ENCODE peak calls at places on chromosomes 11 and 22, in five cellular contexts. L, A, Y, K and P are unnamed samples.

GRCh38 chr11:75966546-75967287 is 151.7 kb downstream of the UVRAG start:
- DNase-seq in L (peak; percentile 75), Y (peak; percentile 42), A (no peak), K (peak; percentile 6), P (peak; percentile 68)

GRCh38 chr11:69301491-69302401 is 7.8 kb downstream of the MYEOV start:
- DNase-seq in Y (no peak), K (peak; percentile 94), L (peak; percentile 55), A (peak; percentile 43), P (peak; percentile 81)

GRCh38 chr11:119101759-119102423 is at the start of gene DPAGT1:
- DNase-seq in Y (peak; percentile 96), L (peak; percentile 98), A (peak; percentile 96), K (peak; percentile 80), P (peak; percentile 98)

GRCh38 chr11:43419460-43419859 is 60.7 kb downstream of the TTC17 start:
- DNase-seq in L (peak; percentile 48), K (peak; percentile 34), A (no peak), Y (peak; percentile 55), P (peak; percentile 58)

GRCh38 chr11:705646-706438 is at the start of gene EPS8L2:
- DNase-seq in A (no peak), Y (no peak), L (no peak), K (peak; percentile 73), P (no peak)

GRCh38 chr11:334264-335033 is 13.8 kb upstream of the IFITM3 start:
- DNase-seq in Y (no peak), L (no peak), K (no peak), A (no peak), P (no peak)

GRCh38 chr22:26751217-26751616 is 93.8 kb downstream of the MIAT start:
- DNase-seq in Y (peak; percentile 53), K (no peak), A (peak; percentile 7), L (peak; percentile 27), P (peak; percentile 22)

GRCh38 chr22:23908561-23909205 is 14.5 kb downstream of the MIF start:
- DNase-seq in Y (no peak), L (no peak), A (no peak), K (no peak), P (no peak)

GRCh38 chr22:46588279-46589140 is 31.7 kb upstream of the GRAMD4 start:
- DNase-seq in K (no peak), L (no peak), Y (no peak), A (no peak), P (no peak)

GRCh38 chr22:36838119-36839030 is 21.5 kb upstream of the PVALB start:
- DNase-seq in A (no peak), L (no peak), K (no peak), Y (no peak), P (no peak)

GRCh38 chr22:25210831-25211230 is 8.6 kb upstream of the CRYBB2 start:
- DNase-seq in K (no peak), A (no peak), Y (no peak), L (no peak), P (no peak)